ENCODE peak calls at places on chromosomes 16 and 17, in four cellular contexts. One of them, this sample, is unnamed.

GRCh38 chr16:75462804-75463203 is 1.7 kb downstream of the TMEM170A start:
- DNase-seq in fibroblast of mammary gland: no peak
- DNase-seq in hypothalamus: no peak
- DNase-seq in HT-29: no peak
- DNase-seq in this sample: no peak

GRCh38 chr16:79047337-79047736 is 553.2 kb downstream of the MAF start:
- DNase-seq in fibroblast of mammary gland: no peak
- DNase-seq in hypothalamus: no peak
- DNase-seq in HT-29: no peak
- DNase-seq in this sample: no peak

GRCh38 chr16:75256059-75256870 is 4.8 kb upstream of the BCAR1 start:
- DNase-seq in fibroblast of mammary gland: no peak
- DNase-seq in hypothalamus: no peak
- DNase-seq in HT-29: no peak
- DNase-seq in this sample: peak

GRCh38 chr16:23081675-23082119 is 67.6 kb downstream of the USP31 start:
- DNase-seq in fibroblast of mammary gland: peak
- DNase-seq in hypothalamus: no peak
- DNase-seq in HT-29: no peak
- DNase-seq in this sample: no peak

GRCh38 chr17:65518256-65518655 is 43.2 kb downstream of the AXIN2 start:
- DNase-seq in fibroblast of mammary gland: peak
- DNase-seq in hypothalamus: no peak
- DNase-seq in HT-29: no peak
- DNase-seq in this sample: no peak

GRCh38 chr17:28735242-28735722 is 6.7 kb downstream of the NEK8 start:
- DNase-seq in fibroblast of mammary gland: no peak
- DNase-seq in hypothalamus: no peak
- DNase-seq in HT-29: no peak
- DNase-seq in this sample: no peak

GRCh38 chr16:53415504-53415903 is 18.8 kb upstream of the RBL2 start:
- DNase-seq in fibroblast of mammary gland: no peak
- DNase-seq in hypothalamus: no peak
- DNase-seq in HT-29: peak
- DNase-seq in this sample: no peak

GRCh38 chr16:58114827-58115825 is 14.1 kb downstream of the CFAP20 start:
- DNase-seq in fibroblast of mammary gland: no peak
- DNase-seq in hypothalamus: no peak
- DNase-seq in HT-29: no peak
- DNase-seq in this sample: no peak

GRCh38 chr16:34078697-34079096 is 619.3 kb downstream of the TP53TG3F start:
- DNase-seq in fibroblast of mammary gland: peak
- DNase-seq in hypothalamus: no peak
- DNase-seq in HT-29: no peak
- DNase-seq in this sample: no peak

GRCh38 chr16:27177031-27177774 is 26.1 kb upstream of the KDM8 start:
- DNase-seq in fibroblast of mammary gland: peak
- DNase-seq in hypothalamus: no peak
- DNase-seq in HT-29: no peak
- DNase-seq in this sample: no peak

GRCh38 chr16:12318661-12319463 is 342.3 kb downstream of the SNX29 start:
- DNase-seq in fibroblast of mammary gland: no peak
- DNase-seq in hypothalamus: no peak
- DNase-seq in HT-29: no peak
- DNase-seq in this sample: no peak

GRCh38 chr17:44602970-44603369 is 45.7 kb downstream of the FZD2 start:
- DNase-seq in fibroblast of mammary gland: no peak
- DNase-seq in hypothalamus: no peak
- DNase-seq in HT-29: no peak
- DNase-seq in this sample: no peak

GRCh38 chr16:19118938-19119431 is 5.2 kb downstream of the ITPRIPL2 start:
- DNase-seq in fibroblast of mammary gland: peak
- DNase-seq in hypothalamus: no peak
- DNase-seq in HT-29: no peak
- DNase-seq in this sample: peak

GRCh38 chr17:73196500-73196899 is 3.6 kb downstream of the COG1 start:
- DNase-seq in fibroblast of mammary gland: no peak
- DNase-seq in hypothalamus: no peak
- DNase-seq in HT-29: peak
- DNase-seq in this sample: no peak

GRCh38 chr17:47763913-47764582 is 31.0 kb downstream of the TBX21 start:
- DNase-seq in fibroblast of mammary gland: peak
- DNase-seq in hypothalamus: no peak
- DNase-seq in HT-29: no peak
- DNase-seq in this sample: no peak

GRCh38 chr16:85416267-85417109 is 196.6 kb upstream of the GSE1 start:
- DNase-seq in fibroblast of mammary gland: peak
- DNase-seq in hypothalamus: no peak
- DNase-seq in HT-29: peak
- DNase-seq in this sample: peak

GRCh38 chr16:17224350-17224749 is 246.4 kb downstream of the XYLT1 start:
- DNase-seq in fibroblast of mammary gland: no peak
- DNase-seq in hypothalamus: no peak
- DNase-seq in HT-29: no peak
- DNase-seq in this sample: no peak

GRCh38 chr17:4850236-4850635 is 17.1 kb downstream of the MINK1 start:
- DNase-seq in fibroblast of mammary gland: no peak
- DNase-seq in hypothalamus: no peak
- DNase-seq in HT-29: peak
- DNase-seq in this sample: no peak

GRCh38 chr17:44878627-44879221 is 20.5 kb downstream of the EFTUD2 start:
- DNase-seq in fibroblast of mammary gland: peak
- DNase-seq in hypothalamus: no peak
- DNase-seq in HT-29: peak
- DNase-seq in this sample: no peak

GRCh38 chr17:15444805-15445204 is 22.6 kb downstream of the CDRT4 start:
- DNase-seq in fibroblast of mammary gland: no peak
- DNase-seq in hypothalamus: no peak
- DNase-seq in HT-29: no peak
- DNase-seq in this sample: no peak

GRCh38 chr17:81713556-81714411 is 1.7 kb downstream of the SLC25A10 start:
- DNase-seq in fibroblast of mammary gland: no peak
- DNase-seq in hypothalamus: no peak
- DNase-seq in HT-29: peak
- DNase-seq in this sample: no peak

GRCh38 chr17:58127846-58128245 is 20.3 kb upstream of the OR4D1 start:
- DNase-seq in fibroblast of mammary gland: no peak
- DNase-seq in hypothalamus: no peak
- DNase-seq in HT-29: no peak
- DNase-seq in this sample: no peak

GRCh38 chr16:24834459-24835335 is 11.1 kb upstream of the SLC5A11 start:
- DNase-seq in fibroblast of mammary gland: peak
- DNase-seq in hypothalamus: no peak
- DNase-seq in HT-29: peak
- DNase-seq in this sample: no peak

GRCh38 chr16:83887088-83887487 is 11.8 kb upstream of the MLYCD start:
- DNase-seq in fibroblast of mammary gland: peak
- DNase-seq in hypothalamus: no peak
- DNase-seq in HT-29: peak
- DNase-seq in this sample: no peak

GRCh38 chr17:53721101-53721500 is 101.6 kb upstream of the KIF2B start:
- DNase-seq in fibroblast of mammary gland: no peak
- DNase-seq in hypothalamus: no peak
- DNase-seq in HT-29: no peak
- DNase-seq in this sample: no peak

GRCh38 chr16:30834130-30834740 is 47.2 kb upstream of the ZNF629 start:
- DNase-seq in fibroblast of mammary gland: no peak
- DNase-seq in hypothalamus: no peak
- DNase-seq in HT-29: no peak
- DNase-seq in this sample: no peak

GRCh38 chr16:75660726-75661302 is 13.2 kb downstream of the TERF2IP start:
- DNase-seq in fibroblast of mammary gland: no peak
- DNase-seq in hypothalamus: no peak
- DNase-seq in HT-29: no peak
- DNase-seq in this sample: no peak

GRCh38 chr17:82272495-82273326 is 789 bp downstream of the CSNK1D start:
- DNase-seq in fibroblast of mammary gland: no peak
- DNase-seq in hypothalamus: no peak
- DNase-seq in HT-29: no peak
- DNase-seq in this sample: peak

GRCh38 chr17:14575349-14575966 is 274.6 kb downstream of the HS3ST3B1 start:
- DNase-seq in fibroblast of mammary gland: peak
- DNase-seq in hypothalamus: no peak
- DNase-seq in HT-29: no peak
- DNase-seq in this sample: no peak

GRCh38 chr17:63919311-63919723 is 678 bp upstream of the GH1 start:
- DNase-seq in fibroblast of mammary gland: peak
- DNase-seq in hypothalamus: no peak
- DNase-seq in HT-29: peak
- DNase-seq in this sample: no peak

GRCh38 chr17:17141860-17142552 is 64.1 kb downstream of the PLD6 start:
- DNase-seq in fibroblast of mammary gland: peak
- DNase-seq in hypothalamus: no peak
- DNase-seq in HT-29: no peak
- DNase-seq in this sample: no peak

GRCh38 chr17:5299383-5299782 is 17.3 kb downstream of the RABEP1 start:
- DNase-seq in fibroblast of mammary gland: peak
- DNase-seq in hypothalamus: no peak
- DNase-seq in HT-29: no peak
- DNase-seq in this sample: no peak

GRCh38 chr17:416293-417206 is 63.9 kb upstream of the RPH3AL start:
- DNase-seq in fibroblast of mammary gland: no peak
- DNase-seq in hypothalamus: no peak
- DNase-seq in HT-29: no peak
- DNase-seq in this sample: no peak

GRCh38 chr17:81395600-81396277 is 482 bp downstream of the BAHCC1 start:
- DNase-seq in fibroblast of mammary gland: no peak
- DNase-seq in hypothalamus: no peak
- DNase-seq in HT-29: peak
- DNase-seq in this sample: peak

GRCh38 chr16:12695454-12695853 is 108.2 kb downstream of the CPPED1 start:
- DNase-seq in fibroblast of mammary gland: no peak
- DNase-seq in hypothalamus: no peak
- DNase-seq in HT-29: no peak
- DNase-seq in this sample: no peak

GRCh38 chr17:21211825-21212479 is 2.0 kb downstream of the TMEM11 start:
- DNase-seq in fibroblast of mammary gland: no peak
- DNase-seq in hypothalamus: no peak
- DNase-seq in HT-29: no peak
- DNase-seq in this sample: no peak